ENCODE peak calls at places on chromosomes 6 and 20, in eight cellular contexts. One of them, this sample, is unnamed.

GRCh38 chr6:130946076-130946475 is 117.0 kb downstream of the EPB41L2 start:
- DNase-seq in uterus: no peak
- DNase-seq in IMR-90: peak
- DNase-seq in GM12892: no peak
- DNase-seq in HCT116: no peak
- DNase-seq in adrenal gland: no peak
- DNase-seq in H54: no peak
- DNase-seq in stomach: no peak
- DNase-seq in this sample: no peak

GRCh38 chr6:77353129-77353528 is 110.2 kb downstream of the HTR1B start:
- DNase-seq in uterus: no peak
- DNase-seq in IMR-90: no peak
- DNase-seq in GM12892: no peak
- DNase-seq in HCT116: no peak
- DNase-seq in adrenal gland: no peak
- DNase-seq in H54: no peak
- DNase-seq in stomach: no peak
- DNase-seq in this sample: no peak

GRCh38 chr20:39112196-39112743 is 150.1 kb downstream of the DHX35 start:
- DNase-seq in uterus: peak
- DNase-seq in IMR-90: peak
- DNase-seq in GM12892: peak
- DNase-seq in HCT116: peak
- DNase-seq in adrenal gland: peak
- DNase-seq in H54: peak
- DNase-seq in stomach: peak
- DNase-seq in this sample: peak

GRCh38 chr20:50689864-50690263 is 1.5 kb downstream of the RIPOR3 start:
- DNase-seq in uterus: no peak
- DNase-seq in IMR-90: no peak
- DNase-seq in GM12892: no peak
- DNase-seq in HCT116: no peak
- DNase-seq in adrenal gland: no peak
- DNase-seq in H54: peak
- DNase-seq in stomach: peak
- DNase-seq in this sample: peak

GRCh38 chr6:17593246-17593645 is 6.9 kb upstream of the FAM8A1 start:
- DNase-seq in uterus: no peak
- DNase-seq in IMR-90: no peak
- DNase-seq in GM12892: no peak
- DNase-seq in HCT116: no peak
- DNase-seq in adrenal gland: no peak
- DNase-seq in H54: no peak
- DNase-seq in stomach: no peak
- DNase-seq in this sample: no peak

GRCh38 chr20:2981646-2982045 is 61.8 kb upstream of the GNRH2 start:
- DNase-seq in uterus: no peak
- DNase-seq in IMR-90: no peak
- DNase-seq in GM12892: no peak
- DNase-seq in HCT116: no peak
- DNase-seq in adrenal gland: no peak
- DNase-seq in H54: no peak
- DNase-seq in stomach: no peak
- DNase-seq in this sample: no peak

GRCh38 chr6:167835260-167835659 is 8.5 kb downstream of the AFDN start:
- DNase-seq in uterus: no peak
- DNase-seq in IMR-90: no peak
- DNase-seq in GM12892: no peak
- DNase-seq in HCT116: no peak
- DNase-seq in adrenal gland: no peak
- DNase-seq in H54: no peak
- DNase-seq in stomach: no peak
- DNase-seq in this sample: no peak

GRCh38 chr6:47413752-47414516 is 63.7 kb upstream of the CD2AP start:
- DNase-seq in uterus: peak
- DNase-seq in IMR-90: peak
- DNase-seq in GM12892: no peak
- DNase-seq in HCT116: peak
- DNase-seq in adrenal gland: peak
- DNase-seq in H54: peak
- DNase-seq in stomach: peak
- DNase-seq in this sample: no peak

GRCh38 chr6:16057411-16057810 is 71.5 kb upstream of the MYLIP start:
- DNase-seq in uterus: no peak
- DNase-seq in IMR-90: no peak
- DNase-seq in GM12892: no peak
- DNase-seq in HCT116: no peak
- DNase-seq in adrenal gland: no peak
- DNase-seq in H54: no peak
- DNase-seq in stomach: no peak
- DNase-seq in this sample: no peak

GRCh38 chr20:18973499-18974173 is 160.1 kb downstream of the SCP2D1 start:
- DNase-seq in uterus: peak
- DNase-seq in IMR-90: no peak
- DNase-seq in GM12892: no peak
- DNase-seq in HCT116: no peak
- DNase-seq in adrenal gland: peak
- DNase-seq in H54: no peak
- DNase-seq in stomach: no peak
- DNase-seq in this sample: no peak

GRCh38 chr6:44133003-44133931 is 5.9 kb downstream of the TMEM63B start:
- DNase-seq in uterus: no peak
- DNase-seq in IMR-90: peak
- DNase-seq in GM12892: no peak
- DNase-seq in HCT116: peak
- DNase-seq in adrenal gland: peak
- DNase-seq in H54: peak
- DNase-seq in stomach: peak
- DNase-seq in this sample: peak

GRCh38 chr6:36075656-36076055 is 48.0 kb downstream of the MAPK14 start:
- DNase-seq in uterus: no peak
- DNase-seq in IMR-90: no peak
- DNase-seq in GM12892: no peak
- DNase-seq in HCT116: peak
- DNase-seq in adrenal gland: no peak
- DNase-seq in H54: no peak
- DNase-seq in stomach: no peak
- DNase-seq in this sample: no peak

GRCh38 chr6:134930463-134930862 is 19.4 kb downstream of the ALDH8A1 start:
- DNase-seq in uterus: no peak
- DNase-seq in IMR-90: no peak
- DNase-seq in GM12892: no peak
- DNase-seq in HCT116: no peak
- DNase-seq in adrenal gland: no peak
- DNase-seq in H54: no peak
- DNase-seq in stomach: no peak
- DNase-seq in this sample: no peak

DNA sequence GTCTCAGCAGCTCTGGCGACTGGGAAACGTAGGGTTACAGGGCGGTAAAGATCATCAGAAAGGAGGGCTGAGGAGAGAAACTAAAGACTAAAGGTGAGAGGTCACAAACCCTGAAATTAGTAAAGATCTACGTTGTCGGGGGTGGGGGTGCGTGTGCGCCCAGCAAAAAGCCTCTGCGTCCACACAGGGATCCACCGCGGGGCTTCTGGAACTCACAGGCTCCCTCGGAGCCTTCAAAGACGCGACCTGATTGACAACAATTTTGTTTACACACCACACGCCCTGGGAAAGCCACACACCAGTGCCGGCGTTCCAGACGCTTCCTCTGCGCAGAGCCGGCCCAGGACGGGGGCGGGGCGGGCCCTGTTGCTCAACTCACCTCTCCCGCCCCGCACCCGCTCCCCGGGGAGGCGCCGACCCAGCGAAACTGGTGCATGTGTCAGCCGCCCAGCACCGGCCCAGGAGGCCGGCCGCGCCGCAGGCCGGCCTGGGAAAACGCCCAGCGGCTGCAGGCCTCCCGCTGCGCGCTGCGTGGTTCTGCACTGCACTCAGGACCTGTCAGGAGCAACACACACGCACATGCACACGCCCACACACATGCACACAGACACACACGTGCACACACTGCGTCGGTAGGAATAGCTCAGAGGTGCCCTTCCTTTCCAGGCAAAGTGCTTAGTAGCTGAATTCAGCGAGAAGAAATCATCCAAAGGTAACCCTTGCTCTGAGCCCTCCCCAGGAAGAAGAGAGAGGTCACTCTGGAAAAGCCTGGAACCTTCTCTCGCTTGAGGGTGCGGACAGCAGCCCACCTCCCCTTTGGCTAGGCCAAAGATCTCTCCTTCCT is 57.2 kb upstream of the ARID1B start:
- DNase-seq in uterus: peak
- DNase-seq in IMR-90: peak
- DNase-seq in GM12892: peak
- DNase-seq in HCT116: peak
- DNase-seq in adrenal gland: peak
- DNase-seq in H54: no peak
- DNase-seq in stomach: peak
- DNase-seq in this sample: peak
- TF ChIP-seq POLR2A in uterus: peak
- TF ChIP-seq POLR2A in IMR-90: no peak
- TF ChIP-seq POLR2A in GM12892: peak
- TF ChIP-seq POLR2A in HCT116: peak
- TF ChIP-seq POLR2A in adrenal gland: no peak
- TF ChIP-seq POLR2A in H54: no peak
- TF ChIP-seq POLR2A in stomach: no peak
- TF ChIP-seq POLR2A in this sample: no peak

GRCh38 chr20:32539817-32540675 is 45.1 kb downstream of the NOL4L start:
- DNase-seq in uterus: no peak
- DNase-seq in IMR-90: no peak
- DNase-seq in GM12892: no peak
- DNase-seq in HCT116: no peak
- DNase-seq in adrenal gland: no peak
- DNase-seq in H54: no peak
- DNase-seq in stomach: peak
- DNase-seq in this sample: peak
- TF ChIP-seq POLR2A in uterus: no peak
- TF ChIP-seq POLR2A in IMR-90: no peak
- TF ChIP-seq POLR2A in GM12892: no peak
- TF ChIP-seq POLR2A in HCT116: no peak
- TF ChIP-seq POLR2A in adrenal gland: no peak
- TF ChIP-seq POLR2A in H54: no peak
- TF ChIP-seq POLR2A in stomach: no peak
- TF ChIP-seq POLR2A in this sample: no peak

GRCh38 chr6:142374965-142375733 is 73.3 kb downstream of the ADGRG6 start:
- DNase-seq in uterus: no peak
- DNase-seq in IMR-90: peak
- DNase-seq in GM12892: no peak
- DNase-seq in HCT116: peak
- DNase-seq in adrenal gland: no peak
- DNase-seq in H54: no peak
- DNase-seq in stomach: no peak
- DNase-seq in this sample: no peak

GRCh38 chr6:142378138-142378875 is 76.5 kb downstream of the ADGRG6 start:
- DNase-seq in uterus: no peak
- DNase-seq in IMR-90: peak
- DNase-seq in GM12892: no peak
- DNase-seq in HCT116: peak
- DNase-seq in adrenal gland: no peak
- DNase-seq in H54: no peak
- DNase-seq in stomach: no peak
- DNase-seq in this sample: peak

GRCh38 chr6:142376115-142376514 is 74.3 kb downstream of the ADGRG6 start:
- DNase-seq in uterus: no peak
- DNase-seq in IMR-90: no peak
- DNase-seq in GM12892: no peak
- DNase-seq in HCT116: no peak
- DNase-seq in adrenal gland: no peak
- DNase-seq in H54: no peak
- DNase-seq in stomach: no peak
- DNase-seq in this sample: no peak

GRCh38 chr6:142374090-142374783 is 72.4 kb downstream of the ADGRG6 start:
- DNase-seq in uterus: no peak
- DNase-seq in IMR-90: no peak
- DNase-seq in GM12892: no peak
- DNase-seq in HCT116: no peak
- DNase-seq in adrenal gland: no peak
- DNase-seq in H54: no peak
- DNase-seq in stomach: no peak
- DNase-seq in this sample: no peak

GRCh38 chr6:142377112-142377848 is 75.5 kb downstream of the ADGRG6 start:
- DNase-seq in uterus: no peak
- DNase-seq in IMR-90: peak
- DNase-seq in GM12892: no peak
- DNase-seq in HCT116: peak
- DNase-seq in adrenal gland: no peak
- DNase-seq in H54: no peak
- DNase-seq in stomach: peak
- DNase-seq in this sample: no peak
- TF ChIP-seq POLR2A in uterus: no peak
- TF ChIP-seq POLR2A in IMR-90: no peak
- TF ChIP-seq POLR2A in GM12892: no peak
- TF ChIP-seq POLR2A in HCT116: no peak
- TF ChIP-seq POLR2A in adrenal gland: no peak
- TF ChIP-seq POLR2A in H54: no peak
- TF ChIP-seq POLR2A in stomach: no peak
- TF ChIP-seq POLR2A in this sample: no peak

GRCh38 chr20:33444797-33445560 is 1.4 kb upstream of the SNTA1 start:
- DNase-seq in uterus: no peak
- DNase-seq in IMR-90: no peak
- DNase-seq in GM12892: no peak
- DNase-seq in HCT116: no peak
- DNase-seq in adrenal gland: peak
- DNase-seq in H54: no peak
- DNase-seq in stomach: peak
- DNase-seq in this sample: no peak

GRCh38 chr20:33443006-33443511 is 504 bp downstream of the SNTA1 start:
- DNase-seq in uterus: peak
- DNase-seq in IMR-90: no peak
- DNase-seq in GM12892: no peak
- DNase-seq in HCT116: no peak
- DNase-seq in adrenal gland: peak
- DNase-seq in H54: no peak
- DNase-seq in stomach: peak
- DNase-seq in this sample: no peak

GRCh38 chr20:33442136-33443005 is 1.2 kb downstream of the SNTA1 start:
- DNase-seq in uterus: no peak
- DNase-seq in IMR-90: no peak
- DNase-seq in GM12892: no peak
- DNase-seq in HCT116: no peak
- DNase-seq in adrenal gland: peak
- DNase-seq in H54: no peak
- DNase-seq in stomach: no peak
- DNase-seq in this sample: no peak

GRCh38 chr20:33441142-33441955 is 2.2 kb downstream of the SNTA1 start:
- DNase-seq in uterus: no peak
- DNase-seq in IMR-90: no peak
- DNase-seq in GM12892: no peak
- DNase-seq in HCT116: no peak
- DNase-seq in adrenal gland: peak
- DNase-seq in H54: no peak
- DNase-seq in stomach: no peak
- DNase-seq in this sample: no peak

GRCh38 chr20:33443512-33444239 is at the start of gene SNTA1:
- DNase-seq in uterus: peak
- DNase-seq in IMR-90: peak
- DNase-seq in GM12892: peak
- DNase-seq in HCT116: no peak
- DNase-seq in adrenal gland: peak
- DNase-seq in H54: peak
- DNase-seq in stomach: peak
- DNase-seq in this sample: peak
- TF ChIP-seq POLR2A in uterus: no peak
- TF ChIP-seq POLR2A in IMR-90: no peak
- TF ChIP-seq POLR2A in GM12892: no peak
- TF ChIP-seq POLR2A in HCT116: no peak
- TF ChIP-seq POLR2A in adrenal gland: peak
- TF ChIP-seq POLR2A in H54: peak
- TF ChIP-seq POLR2A in stomach: no peak
- TF ChIP-seq POLR2A in this sample: no peak

This sample was measured in upper lobe of left lung.